ENCODE peak calls at places on chromosomes 3 and 15, in six cellular contexts. I is uterus, O is GM06990, M is SW480, R is GM13977, F is HCT116. K is an unnamed sample.

GRCh38 chr15:85377986-85378385 is 2.4 kb upstream of the AKAP13 start:
- DNase-seq in O (no peak), M (no peak), R (no peak), I (no peak), F (no peak), K (no peak)

GRCh38 chr3:159762981-159763465 is 225.6 kb upstream of the IL12A start:
- DNase-seq in R (peak; percentile 54), M (peak; percentile 84), O (peak; percentile 23), I (peak; percentile 72), F (no peak), K (peak; percentile 72)

GRCh38 chr3:51669241-51670052 is 1.6 kb upstream of the TEX264 start:
- DNase-seq in F (peak; percentile 75), M (peak; percentile 77), O (peak; percentile 72), I (peak; percentile 84), R (peak; percentile 73), K (peak; percentile 80)

GRCh38 chr3:141410408-141410807 is 42.1 kb downstream of the ZBTB38 start:
- DNase-seq in O (no peak), F (no peak), I (no peak), M (no peak), R (no peak), K (peak; percentile 59)

GRCh38 chr3:43765417-43766030 is 74.8 kb downstream of the ABHD5 start:
- DNase-seq in O (no peak), M (no peak), F (no peak), I (no peak), R (no peak), K (no peak)

GRCh38 chr3:156781310-156782230 is 44.6 kb upstream of the LEKR1 start:
- DNase-seq in M (no peak), R (no peak), O (no peak), I (no peak), F (no peak), K (peak; percentile 67)

GRCh38 chr3:14861031-14861430 is 42.3 kb downstream of the FGD5 start:
- DNase-seq in F (no peak), O (no peak), M (no peak), R (no peak), I (no peak), K (no peak)

GRCh38 chr15:65377976-65378366 is at the start of gene IGDCC3:
- DNase-seq in R (no peak), I (no peak), O (no peak), F (no peak), M (peak; percentile 42), K (no peak)

GRCh38 chr3:149197669-149198068 is 24.0 kb downstream of the CP start:
- DNase-seq in O (no peak), F (no peak), R (no peak), I (no peak), M (no peak), K (no peak)

GRCh38 chr15:80736571-80736970 is 41.5 kb downstream of the ABHD17C start:
- DNase-seq in F (no peak), O (no peak), M (no peak), R (no peak), I (no peak), K (no peak)

GRCh38 chr15:49868348-49868747 is 247.5 kb downstream of the DTWD1 start:
- DNase-seq in M (no peak), R (no peak), O (no peak), I (no peak), F (no peak), K (no peak)

GRCh38 chr3:94862703-94863102 is 799.8 kb downstream of the NSUN3 start:
- DNase-seq in I (no peak), F (no peak), O (no peak), R (peak; percentile 12), M (peak; percentile 16), K (peak; percentile 74)

GRCh38 chr3:43995078-43995928 is 246.4 kb upstream of the TOPAZ1 start:
- DNase-seq in M (peak; percentile 38), O (peak; percentile 56), R (peak; percentile 48), I (no peak), F (no peak), K (peak; percentile 63)

GRCh38 chr3:156825795-156826143 is 384 bp upstream of the LEKR1 start:
- DNase-seq in R (no peak), I (no peak), F (no peak), O (no peak), M (no peak), K (no peak)

GRCh38 chr3:192923731-192924130 is 6.1 kb upstream of the MB21D2 start:
- DNase-seq in M (no peak), O (no peak), I (no peak), F (no peak), R (no peak), K (peak; percentile 6)

GRCh38 chr15:20340331-20340811 is 201.2 kb downstream of the GOLGA6L6 start:
- DNase-seq in O (peak; percentile 30), F (no peak), M (no peak), I (peak; percentile 66), R (peak; percentile 74), K (no peak)

GRCh38 chr3:9422712-9423424 is 25.5 kb downstream of the SETD5 start:
- DNase-seq in R (peak; percentile 19), M (peak; percentile 96), O (no peak), I (peak; percentile 79), F (peak; percentile 91), K (peak; percentile 88)

GRCh38 chr3:183396662-183397391 is 31.6 kb downstream of the MCF2L2 start:
- DNase-seq in O (no peak), M (no peak), R (no peak), F (no peak), I (no peak), K (no peak)

GRCh38 chr15:32855942-32856341 is 138.1 kb downstream of the GREM1 start:
- DNase-seq in M (peak; percentile 53), O (no peak), F (peak; percentile 45), I (no peak), R (no peak), K (peak; percentile 72)